ENCODE peak calls at places on chromosomes 6 and 20, in nine cellular contexts. One of them, this sample, is unnamed.

GRCh38 chr6:129131282-129131681 is 248.3 kb downstream of the LAMA2 start:
- DNase-seq in foreskin fibroblast: no peak
- DNase-seq in stomach: no peak
- DNase-seq in heart left ventricle: peak; percentile 33
- DNase-seq in astrocyte of the spinal cord: peak; percentile 59
- DNase-seq in HepG2: no peak
- DNase-seq in AG09309: no peak
- DNase-seq in AG04450: no peak
- DNase-seq in lower leg skin: peak; percentile 82
- DNase-seq in this sample: peak; percentile 66

GRCh38 chr20:37575884-37576283 is 48.2 kb upstream of the BLCAP start:
- DNase-seq in astrocyte of the spinal cord: no peak
- DNase-seq in heart left ventricle: no peak
- DNase-seq in AG04450: no peak
- DNase-seq in HepG2: no peak
- DNase-seq in stomach: no peak
- DNase-seq in lower leg skin: no peak
- DNase-seq in foreskin fibroblast: no peak
- DNase-seq in AG09309: no peak
- DNase-seq in this sample: no peak

GRCh38 chr6:72554761-72555221 is 67.1 kb upstream of the KCNQ5 start:
- DNase-seq in lower leg skin: no peak
- DNase-seq in astrocyte of the spinal cord: peak; percentile 15
- DNase-seq in AG09309: no peak
- DNase-seq in HepG2: no peak
- DNase-seq in stomach: no peak
- DNase-seq in heart left ventricle: no peak
- DNase-seq in foreskin fibroblast: no peak
- DNase-seq in AG04450: no peak
- DNase-seq in this sample: no peak

GRCh38 chr20:19317240-19318069 is 105.0 kb downstream of the SLC24A3 start:
- DNase-seq in AG09309: no peak
- DNase-seq in stomach: no peak
- DNase-seq in AG04450: no peak
- DNase-seq in astrocyte of the spinal cord: no peak
- DNase-seq in HepG2: no peak
- DNase-seq in lower leg skin: no peak
- DNase-seq in foreskin fibroblast: no peak
- DNase-seq in heart left ventricle: no peak
- DNase-seq in this sample: no peak

GRCh38 chr20:15656124-15656523 is 917.1 kb downstream of the KIF16B start:
- DNase-seq in foreskin fibroblast: no peak
- DNase-seq in stomach: no peak
- DNase-seq in astrocyte of the spinal cord: no peak
- DNase-seq in HepG2: no peak
- DNase-seq in AG04450: no peak
- DNase-seq in AG09309: no peak
- DNase-seq in lower leg skin: no peak
- DNase-seq in heart left ventricle: no peak
- DNase-seq in this sample: no peak

GRCh38 chr6:136695410-136695809 is 96.9 kb downstream of the MAP3K5 start:
- DNase-seq in AG09309: no peak
- DNase-seq in HepG2: no peak
- DNase-seq in astrocyte of the spinal cord: no peak
- DNase-seq in AG04450: no peak
- DNase-seq in stomach: no peak
- DNase-seq in heart left ventricle: no peak
- DNase-seq in lower leg skin: no peak
- DNase-seq in foreskin fibroblast: no peak
- DNase-seq in this sample: no peak

GRCh38 chr20:20292472-20292871 is 75.4 kb upstream of the INSM1 start:
- DNase-seq in AG09309: no peak
- DNase-seq in lower leg skin: no peak
- DNase-seq in heart left ventricle: no peak
- DNase-seq in astrocyte of the spinal cord: no peak
- DNase-seq in AG04450: no peak
- DNase-seq in HepG2: no peak
- DNase-seq in foreskin fibroblast: no peak
- DNase-seq in stomach: no peak
- DNase-seq in this sample: no peak

GRCh38 chr6:130069471-130069870 is 51.1 kb downstream of the L3MBTL3 start:
- DNase-seq in lower leg skin: no peak
- DNase-seq in AG09309: no peak
- DNase-seq in heart left ventricle: no peak
- DNase-seq in AG04450: no peak
- DNase-seq in astrocyte of the spinal cord: no peak
- DNase-seq in HepG2: no peak
- DNase-seq in stomach: no peak
- DNase-seq in foreskin fibroblast: no peak
- DNase-seq in this sample: no peak

GRCh38 chr20:45101333-45101850 is 465 bp upstream of the KCNS1 start:
- DNase-seq in foreskin fibroblast: no peak
- DNase-seq in lower leg skin: no peak
- DNase-seq in astrocyte of the spinal cord: no peak
- DNase-seq in heart left ventricle: no peak
- DNase-seq in stomach: no peak
- DNase-seq in AG04450: no peak
- DNase-seq in HepG2: no peak
- DNase-seq in AG09309: no peak
- DNase-seq in this sample: no peak

GRCh38 chr20:45103072-45103471 is 2.1 kb upstream of the KCNS1 start:
- DNase-seq in heart left ventricle: no peak
- DNase-seq in stomach: no peak
- DNase-seq in AG04450: no peak
- DNase-seq in HepG2: no peak
- DNase-seq in foreskin fibroblast: no peak
- DNase-seq in AG09309: no peak
- DNase-seq in lower leg skin: no peak
- DNase-seq in astrocyte of the spinal cord: no peak
- DNase-seq in this sample: no peak

GRCh38 chr20:45097485-45098095 is 3.3 kb downstream of the KCNS1 start:
- DNase-seq in lower leg skin: no peak
- DNase-seq in HepG2: no peak
- DNase-seq in AG09309: no peak
- DNase-seq in heart left ventricle: no peak
- DNase-seq in astrocyte of the spinal cord: peak; percentile 13
- DNase-seq in stomach: no peak
- DNase-seq in AG04450: no peak
- DNase-seq in foreskin fibroblast: no peak
- DNase-seq in this sample: no peak

GRCh38 chr20:45098096-45098773 is 2.7 kb downstream of the KCNS1 start:
- DNase-seq in AG04450: no peak
- DNase-seq in lower leg skin: no peak
- DNase-seq in stomach: peak; percentile 33
- DNase-seq in astrocyte of the spinal cord: peak; percentile 14
- DNase-seq in heart left ventricle: no peak
- DNase-seq in HepG2: no peak
- DNase-seq in foreskin fibroblast: no peak
- DNase-seq in AG09309: no peak
- DNase-seq in this sample: no peak

DNA sequence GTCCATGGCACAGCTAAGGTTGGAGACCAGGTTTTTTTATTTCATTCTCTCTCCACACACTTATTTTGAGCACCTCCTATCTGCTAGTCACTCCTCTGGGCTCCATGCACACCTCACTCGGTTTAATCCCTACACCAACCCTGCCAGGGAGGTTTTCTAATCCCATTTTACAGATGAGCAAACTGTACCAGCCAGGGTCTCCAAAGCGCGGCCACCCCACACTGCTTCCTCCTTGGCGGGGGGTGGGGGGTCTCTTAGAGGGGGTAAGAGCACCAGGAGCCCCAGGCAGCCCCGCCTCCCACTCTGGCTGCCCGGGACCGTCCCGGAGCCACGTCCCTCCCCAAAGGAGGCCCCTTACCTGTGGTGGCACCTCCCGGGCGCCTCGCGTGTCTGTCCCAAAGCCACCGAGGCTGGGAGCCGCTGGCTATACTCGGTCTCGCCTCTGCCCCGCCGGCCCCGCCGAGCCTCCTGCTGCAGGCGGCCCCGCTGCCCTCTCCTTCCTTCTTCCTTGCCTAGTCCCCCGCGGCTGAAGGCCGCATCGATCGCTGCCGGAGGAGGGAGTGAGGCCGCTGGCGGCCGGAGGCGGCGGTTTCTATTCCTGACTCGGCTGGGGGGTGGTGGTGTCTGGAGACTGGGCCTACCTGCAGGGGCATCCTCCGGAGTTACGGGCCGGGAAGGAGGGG is at the start of gene KCNS1:
- DNase-seq in stomach: no peak
- DNase-seq in lower leg skin: no peak
- DNase-seq in AG09309: no peak
- DNase-seq in foreskin fibroblast: no peak
- DNase-seq in AG04450: no peak
- DNase-seq in astrocyte of the spinal cord: peak; percentile 15
- DNase-seq in HepG2: peak; percentile 25
- DNase-seq in heart left ventricle: no peak
- DNase-seq in this sample: no peak
- H3K4me3 ChIP-seq in stomach: no peak within 1 kb of the TSS
- H3K4me3 ChIP-seq in lower leg skin: no peak within 1 kb of the TSS
- H3K4me3 ChIP-seq in AG09309: no peak within 1 kb of the TSS
- H3K4me3 ChIP-seq in foreskin fibroblast: peak within 1 kb of the TSS; percentile 10
- H3K4me3 ChIP-seq in AG04450: peak within 1 kb of the TSS; percentile 25
- H3K4me3 ChIP-seq in astrocyte of the spinal cord: no peak within 1 kb of the TSS
- H3K4me3 ChIP-seq in HepG2: peak within 1 kb of the TSS; percentile 55
- H3K4me3 ChIP-seq in heart left ventricle: no peak within 1 kb of the TSS
- H3K4me3 ChIP-seq in this sample: peak within 1 kb of the TSS; percentile 28

GRCh38 chr6:110530671-110531070 is 54.3 kb upstream of the SLC22A16 start:
- DNase-seq in stomach: no peak
- DNase-seq in lower leg skin: no peak
- DNase-seq in HepG2: no peak
- DNase-seq in heart left ventricle: no peak
- DNase-seq in foreskin fibroblast: no peak
- DNase-seq in astrocyte of the spinal cord: no peak
- DNase-seq in AG09309: no peak
- DNase-seq in AG04450: no peak
- DNase-seq in this sample: no peak
- H3K4me3 ChIP-seq in stomach: no peak overlapping the region
- H3K4me3 ChIP-seq in lower leg skin: no peak overlapping the region
- H3K4me3 ChIP-seq in HepG2: no peak overlapping the region
- H3K4me3 ChIP-seq in heart left ventricle: no peak overlapping the region
- H3K4me3 ChIP-seq in foreskin fibroblast: no peak overlapping the region
- H3K4me3 ChIP-seq in astrocyte of the spinal cord: no peak overlapping the region
- H3K4me3 ChIP-seq in AG09309: no peak overlapping the region
- H3K4me3 ChIP-seq in AG04450: no peak overlapping the region
- H3K4me3 ChIP-seq in this sample: no peak overlapping the region

DNA sequence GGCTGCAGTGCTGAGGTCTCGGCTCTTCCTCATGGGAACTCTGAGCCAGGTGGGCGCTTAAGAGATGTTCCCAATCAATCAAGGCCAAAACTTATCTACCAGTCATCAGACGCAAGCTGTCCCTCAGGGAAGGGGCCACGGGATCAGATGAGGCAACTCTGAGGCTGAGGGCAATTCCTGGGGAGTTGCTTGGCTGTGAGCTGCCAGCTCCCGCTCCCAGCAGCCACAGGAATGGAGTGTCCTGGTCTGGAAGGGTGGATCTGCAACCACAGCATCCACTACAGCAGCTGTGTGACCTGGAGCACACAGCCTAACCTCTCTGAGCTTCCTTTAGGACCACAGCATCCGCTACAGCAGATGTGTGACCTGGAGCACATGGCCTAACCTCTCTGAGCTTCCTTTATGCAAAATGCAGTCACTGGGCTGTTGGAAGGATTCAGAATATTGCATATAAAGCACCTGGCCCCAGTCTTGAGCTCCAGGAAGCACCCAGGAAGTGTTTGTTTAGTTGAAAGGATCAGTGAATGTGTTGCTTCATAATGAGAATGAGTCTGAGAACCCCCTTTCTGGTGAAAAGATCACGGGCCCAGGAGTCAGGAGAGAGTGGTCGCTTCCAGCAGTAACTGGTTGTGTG is 60.9 kb downstream of the TFAP2C start:
- DNase-seq in HepG2: no peak
- DNase-seq in foreskin fibroblast: peak; percentile 21
- DNase-seq in AG09309: peak; percentile 37
- DNase-seq in astrocyte of the spinal cord: no peak
- DNase-seq in heart left ventricle: no peak
- DNase-seq in AG04450: no peak
- DNase-seq in stomach: no peak
- DNase-seq in lower leg skin: no peak
- DNase-seq in this sample: no peak
- H3K4me3 ChIP-seq in HepG2: no peak overlapping the region
- H3K4me3 ChIP-seq in foreskin fibroblast: no peak overlapping the region
- H3K4me3 ChIP-seq in AG09309: no peak overlapping the region
- H3K4me3 ChIP-seq in astrocyte of the spinal cord: no peak overlapping the region
- H3K4me3 ChIP-seq in heart left ventricle: no peak overlapping the region
- H3K4me3 ChIP-seq in AG04450: no peak overlapping the region
- H3K4me3 ChIP-seq in stomach: no peak overlapping the region
- H3K4me3 ChIP-seq in lower leg skin: no peak overlapping the region
- H3K4me3 ChIP-seq in this sample: no peak overlapping the region

GRCh38 chr20:43185901-43186300 is 3.8 kb downstream of the PTPRT start:
- DNase-seq in foreskin fibroblast: no peak
- DNase-seq in HepG2: no peak
- DNase-seq in AG09309: no peak
- DNase-seq in stomach: no peak
- DNase-seq in heart left ventricle: no peak
- DNase-seq in astrocyte of the spinal cord: no peak
- DNase-seq in lower leg skin: no peak
- DNase-seq in AG04450: no peak
- DNase-seq in this sample: no peak

GRCh38 chr20:43186312-43186711 is 3.4 kb downstream of the PTPRT start:
- DNase-seq in AG09309: no peak
- DNase-seq in stomach: no peak
- DNase-seq in heart left ventricle: no peak
- DNase-seq in HepG2: no peak
- DNase-seq in foreskin fibroblast: no peak
- DNase-seq in AG04450: no peak
- DNase-seq in lower leg skin: no peak
- DNase-seq in astrocyte of the spinal cord: no peak
- DNase-seq in this sample: no peak

GRCh38 chr20:43188234-43188653 is 1.5 kb downstream of the PTPRT start:
- DNase-seq in astrocyte of the spinal cord: no peak
- DNase-seq in lower leg skin: no peak
- DNase-seq in AG09309: no peak
- DNase-seq in HepG2: no peak
- DNase-seq in stomach: no peak
- DNase-seq in heart left ventricle: no peak
- DNase-seq in AG04450: no peak
- DNase-seq in foreskin fibroblast: no peak
- DNase-seq in this sample: no peak

GRCh38 chr20:43188861-43189613 is 669 bp downstream of the PTPRT start:
- DNase-seq in AG09309: no peak
- DNase-seq in heart left ventricle: no peak
- DNase-seq in AG04450: no peak
- DNase-seq in astrocyte of the spinal cord: no peak
- DNase-seq in foreskin fibroblast: no peak
- DNase-seq in lower leg skin: no peak
- DNase-seq in HepG2: no peak
- DNase-seq in stomach: no peak
- DNase-seq in this sample: no peak

DNA sequence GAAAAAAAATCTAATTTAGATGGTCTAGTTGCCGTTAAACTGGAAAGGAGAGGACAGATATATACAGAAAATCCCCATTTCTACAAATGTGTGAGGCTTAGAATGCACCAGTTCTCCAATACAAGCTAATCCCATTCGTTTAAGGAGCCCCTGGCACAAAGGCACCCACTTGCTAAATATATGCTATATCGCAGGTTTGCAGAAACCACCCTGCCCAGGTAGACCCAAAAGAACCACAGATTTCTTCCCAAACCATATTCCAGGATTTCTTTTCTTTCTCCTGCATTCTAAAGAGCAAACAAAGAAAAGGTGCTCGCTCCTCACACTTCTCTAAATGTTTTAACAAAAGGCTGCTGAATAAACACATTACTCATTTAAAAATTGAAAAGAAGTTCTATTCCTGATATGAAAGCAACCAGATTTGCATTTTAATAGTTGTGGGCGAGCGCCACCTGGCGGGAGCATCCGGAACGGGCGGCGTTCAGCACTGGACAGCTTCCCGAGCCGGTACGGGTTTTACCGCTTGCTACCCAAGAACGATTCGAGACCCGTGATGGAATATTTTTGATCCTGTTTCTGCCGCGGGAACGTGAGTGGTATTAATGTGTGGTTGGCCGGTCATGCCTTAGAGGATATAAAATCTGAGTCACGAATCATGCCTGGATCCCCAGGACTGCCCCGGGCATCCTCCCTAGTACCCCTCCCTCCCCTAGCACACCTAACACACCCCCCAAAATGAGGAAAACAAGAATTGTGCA is 2.1 kb downstream of the PTPRT start:
- DNase-seq in stomach: peak; percentile 72
- DNase-seq in astrocyte of the spinal cord: peak; percentile 60
- DNase-seq in lower leg skin: peak; percentile 65
- DNase-seq in AG04450: no peak
- DNase-seq in heart left ventricle: peak; percentile 55
- DNase-seq in HepG2: peak; percentile 57
- DNase-seq in AG09309: peak; percentile 13
- DNase-seq in foreskin fibroblast: peak; percentile 44
- DNase-seq in this sample: peak; percentile 6
- H3K4me3 ChIP-seq in stomach: no peak overlapping the region
- H3K4me3 ChIP-seq in astrocyte of the spinal cord: no peak overlapping the region
- H3K4me3 ChIP-seq in lower leg skin: no peak overlapping the region
- H3K4me3 ChIP-seq in AG04450: no peak overlapping the region
- H3K4me3 ChIP-seq in heart left ventricle: peak overlapping the region; percentile 35
- H3K4me3 ChIP-seq in HepG2: no peak overlapping the region
- H3K4me3 ChIP-seq in AG09309: no peak overlapping the region
- H3K4me3 ChIP-seq in foreskin fibroblast: no peak overlapping the region
- H3K4me3 ChIP-seq in this sample: no peak overlapping the region